ENCODE peak calls at places on chromosome 16, in ten cellular contexts. One of them, this sample, is unnamed.

GRCh38 chr16:72021043-72021442 is 12.5 kb downstream of the DHODH start:
- DNase-seq in CD8-positive, alpha-beta memory T cell: no peak
- DNase-seq in heart right ventricle: no peak
- DNase-seq in aorta: no peak
- DNase-seq in uterus: no peak
- DNase-seq in Panc1: no peak
- DNase-seq in left lung: no peak
- DNase-seq in sigmoid colon: no peak
- DNase-seq in Peyer's patch: no peak
- DNase-seq in neural progenitor cell: peak
- DNase-seq in this sample: no peak

GRCh38 chr16:14202697-14203096 is 131.6 kb downstream of the MRTFB start:
- DNase-seq in aorta: no peak
- DNase-seq in left lung: no peak
- DNase-seq in sigmoid colon: no peak
- DNase-seq in neural progenitor cell: peak
- DNase-seq in Panc1: no peak
- DNase-seq in CD8-positive, alpha-beta memory T cell: no peak
- DNase-seq in Peyer's patch: no peak
- DNase-seq in uterus: no peak
- DNase-seq in heart right ventricle: no peak
- DNase-seq in this sample: no peak

GRCh38 chr16:75385507-75386152 is 47.7 kb downstream of the CFDP1 start:
- DNase-seq in heart right ventricle: peak
- DNase-seq in CD8-positive, alpha-beta memory T cell: no peak
- DNase-seq in sigmoid colon: no peak
- DNase-seq in Peyer's patch: no peak
- DNase-seq in aorta: no peak
- DNase-seq in uterus: no peak
- DNase-seq in neural progenitor cell: peak
- DNase-seq in Panc1: peak
- DNase-seq in left lung: no peak
- DNase-seq in this sample: no peak

GRCh38 chr16:23114131-23114904 is 34.9 kb downstream of the USP31 start:
- DNase-seq in Panc1: no peak
- DNase-seq in Peyer's patch: no peak
- DNase-seq in uterus: no peak
- DNase-seq in neural progenitor cell: no peak
- DNase-seq in CD8-positive, alpha-beta memory T cell: no peak
- DNase-seq in left lung: no peak
- DNase-seq in sigmoid colon: no peak
- DNase-seq in aorta: no peak
- DNase-seq in heart right ventricle: no peak
- DNase-seq in this sample: no peak

GRCh38 chr16:87391324-87391949 is 699 bp upstream of the MAP1LC3B start:
- DNase-seq in heart right ventricle: peak
- DNase-seq in left lung: peak
- DNase-seq in aorta: peak
- DNase-seq in sigmoid colon: peak
- DNase-seq in neural progenitor cell: peak
- DNase-seq in Peyer's patch: peak
- DNase-seq in Panc1: no peak
- DNase-seq in uterus: peak
- DNase-seq in CD8-positive, alpha-beta memory T cell: no peak
- DNase-seq in this sample: no peak

GRCh38 chr16:46848768-46849764 is 18.1 kb upstream of the C16orf87 start:
- DNase-seq in left lung: no peak
- DNase-seq in uterus: no peak
- DNase-seq in CD8-positive, alpha-beta memory T cell: no peak
- DNase-seq in Panc1: no peak
- DNase-seq in sigmoid colon: no peak
- DNase-seq in heart right ventricle: no peak
- DNase-seq in neural progenitor cell: peak
- DNase-seq in Peyer's patch: no peak
- DNase-seq in aorta: no peak
- DNase-seq in this sample: no peak

GRCh38 chr16:49484454-49484853 is 110.8 kb downstream of the C16orf78 start:
- DNase-seq in sigmoid colon: peak
- DNase-seq in aorta: peak
- DNase-seq in CD8-positive, alpha-beta memory T cell: no peak
- DNase-seq in heart right ventricle: peak
- DNase-seq in Panc1: no peak
- DNase-seq in uterus: peak
- DNase-seq in neural progenitor cell: peak
- DNase-seq in left lung: peak
- DNase-seq in Peyer's patch: peak
- DNase-seq in this sample: no peak

GRCh38 chr16:70298988-70299938 is at the start of gene DDX19B:
- DNase-seq in aorta: peak
- DNase-seq in heart right ventricle: peak
- DNase-seq in uterus: peak
- DNase-seq in CD8-positive, alpha-beta memory T cell: peak
- DNase-seq in left lung: peak
- DNase-seq in Panc1: no peak
- DNase-seq in sigmoid colon: peak
- DNase-seq in Peyer's patch: peak
- DNase-seq in neural progenitor cell: peak
- DNase-seq in this sample: peak

GRCh38 chr16:67924140-67924906 is 7.3 kb downstream of the CTRL start:
- DNase-seq in uterus: no peak
- DNase-seq in Peyer's patch: no peak
- DNase-seq in left lung: no peak
- DNase-seq in neural progenitor cell: no peak
- DNase-seq in CD8-positive, alpha-beta memory T cell: no peak
- DNase-seq in Panc1: no peak
- DNase-seq in sigmoid colon: no peak
- DNase-seq in aorta: no peak
- DNase-seq in heart right ventricle: no peak
- DNase-seq in this sample: no peak

GRCh38 chr16:67922221-67922620 is 9.4 kb downstream of the CTRL start:
- DNase-seq in aorta: no peak
- DNase-seq in heart right ventricle: no peak
- DNase-seq in Peyer's patch: no peak
- DNase-seq in Panc1: no peak
- DNase-seq in uterus: no peak
- DNase-seq in CD8-positive, alpha-beta memory T cell: no peak
- DNase-seq in neural progenitor cell: no peak
- DNase-seq in sigmoid colon: no peak
- DNase-seq in left lung: no peak
- DNase-seq in this sample: no peak

GRCh38 chr16:67922740-67923139 is 8.9 kb downstream of the CTRL start:
- DNase-seq in left lung: no peak
- DNase-seq in heart right ventricle: no peak
- DNase-seq in neural progenitor cell: no peak
- DNase-seq in sigmoid colon: no peak
- DNase-seq in CD8-positive, alpha-beta memory T cell: no peak
- DNase-seq in Panc1: no peak
- DNase-seq in Peyer's patch: no peak
- DNase-seq in uterus: no peak
- DNase-seq in aorta: no peak
- DNase-seq in this sample: no peak

GRCh38 chr16:67926181-67926742 is 5.4 kb downstream of the CTRL start:
- DNase-seq in neural progenitor cell: no peak
- DNase-seq in Peyer's patch: no peak
- DNase-seq in CD8-positive, alpha-beta memory T cell: no peak
- DNase-seq in heart right ventricle: no peak
- DNase-seq in left lung: no peak
- DNase-seq in uterus: no peak
- DNase-seq in aorta: no peak
- DNase-seq in sigmoid colon: no peak
- DNase-seq in Panc1: no peak
- DNase-seq in this sample: peak

DNA sequence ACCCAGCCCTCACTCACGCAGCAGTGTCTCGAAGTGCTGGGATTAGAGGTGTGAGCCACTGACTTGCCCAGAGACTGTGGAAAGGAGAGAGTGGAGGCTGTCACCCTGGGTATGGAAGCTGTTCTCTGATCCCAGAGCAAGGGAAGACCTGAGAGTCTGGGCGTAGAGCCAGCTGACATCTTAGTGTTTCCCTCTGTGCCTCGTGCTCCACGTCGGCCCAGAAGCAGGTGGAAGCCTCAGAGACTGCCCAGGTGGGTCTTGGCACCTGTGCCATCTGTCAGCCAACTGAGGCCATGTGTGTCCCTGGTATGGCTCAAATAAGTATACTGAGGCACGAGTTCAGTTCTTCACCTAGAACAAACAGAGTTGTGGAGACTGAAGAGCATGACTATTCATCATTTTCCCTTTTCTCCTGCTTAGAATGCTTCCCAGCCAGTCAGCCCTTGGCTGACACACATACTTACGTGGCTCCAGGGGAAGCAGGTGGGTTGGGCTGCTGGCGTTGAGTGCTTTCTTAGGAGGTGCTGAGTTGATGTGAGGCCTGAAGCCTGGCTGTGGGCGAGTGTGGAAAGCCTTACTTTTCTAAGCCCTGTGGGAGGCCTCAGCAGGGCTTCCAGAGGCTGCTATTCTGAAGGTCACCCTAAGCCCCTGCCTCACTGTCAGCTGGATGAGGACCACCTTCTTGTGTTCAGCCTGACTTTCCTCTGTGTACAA is 8.1 kb downstream of the CTRL start:
- DNase-seq in heart right ventricle: no peak
- DNase-seq in CD8-positive, alpha-beta memory T cell: no peak
- DNase-seq in Panc1: no peak
- DNase-seq in aorta: no peak
- DNase-seq in left lung: no peak
- DNase-seq in neural progenitor cell: no peak
- DNase-seq in uterus: no peak
- DNase-seq in sigmoid colon: no peak
- DNase-seq in Peyer's patch: no peak
- DNase-seq in this sample: peak
- H3K27ac ChIP-seq in heart right ventricle: no peak
- H3K27ac ChIP-seq in CD8-positive, alpha-beta memory T cell: no peak
- H3K27ac ChIP-seq in Panc1: no peak
- H3K27ac ChIP-seq in aorta: no peak
- H3K27ac ChIP-seq in left lung: no peak
- H3K27ac ChIP-seq in neural progenitor cell: no peak
- H3K27ac ChIP-seq in uterus: no peak
- H3K27ac ChIP-seq in sigmoid colon: peak
- H3K27ac ChIP-seq in Peyer's patch: no peak
- H3K27ac ChIP-seq in this sample: peak

GRCh38 chr16:81612351-81613170 is 166.5 kb upstream of the PLCG2 start:
- DNase-seq in uterus: no peak
- DNase-seq in heart right ventricle: peak
- DNase-seq in Panc1: no peak
- DNase-seq in Peyer's patch: no peak
- DNase-seq in aorta: no peak
- DNase-seq in CD8-positive, alpha-beta memory T cell: no peak
- DNase-seq in left lung: no peak
- DNase-seq in neural progenitor cell: no peak
- DNase-seq in sigmoid colon: no peak
- DNase-seq in this sample: peak
- H3K27ac ChIP-seq in uterus: peak
- H3K27ac ChIP-seq in heart right ventricle: peak
- H3K27ac ChIP-seq in Panc1: no peak
- H3K27ac ChIP-seq in Peyer's patch: peak
- H3K27ac ChIP-seq in aorta: no peak
- H3K27ac ChIP-seq in CD8-positive, alpha-beta memory T cell: no peak
- H3K27ac ChIP-seq in left lung: peak
- H3K27ac ChIP-seq in neural progenitor cell: no peak
- H3K27ac ChIP-seq in sigmoid colon: peak
- H3K27ac ChIP-seq in this sample: peak

GRCh38 chr16:4680673-4681470 is 12.5 kb upstream of the NUDT16L1 start:
- DNase-seq in Peyer's patch: peak
- DNase-seq in CD8-positive, alpha-beta memory T cell: no peak
- DNase-seq in uterus: no peak
- DNase-seq in heart right ventricle: peak
- DNase-seq in left lung: peak
- DNase-seq in sigmoid colon: no peak
- DNase-seq in Panc1: no peak
- DNase-seq in neural progenitor cell: no peak
- DNase-seq in aorta: no peak
- DNase-seq in this sample: no peak
- H3K27ac ChIP-seq in Peyer's patch: no peak
- H3K27ac ChIP-seq in CD8-positive, alpha-beta memory T cell: no peak
- H3K27ac ChIP-seq in uterus: peak
- H3K27ac ChIP-seq in heart right ventricle: peak
- H3K27ac ChIP-seq in left lung: peak
- H3K27ac ChIP-seq in sigmoid colon: peak
- H3K27ac ChIP-seq in Panc1: no peak
- H3K27ac ChIP-seq in neural progenitor cell: no peak
- H3K27ac ChIP-seq in aorta: no peak
- H3K27ac ChIP-seq in this sample: peak

GRCh38 chr16:21302454-21302853 is 24.4 kb upstream of the CRYM start:
- DNase-seq in heart right ventricle: no peak
- DNase-seq in left lung: no peak
- DNase-seq in sigmoid colon: no peak
- DNase-seq in Peyer's patch: no peak
- DNase-seq in CD8-positive, alpha-beta memory T cell: no peak
- DNase-seq in uterus: no peak
- DNase-seq in aorta: no peak
- DNase-seq in Panc1: peak
- DNase-seq in neural progenitor cell: peak
- DNase-seq in this sample: no peak

GRCh38 chr16:21300309-21301167 is 22.4 kb upstream of the CRYM start:
- DNase-seq in Peyer's patch: peak
- DNase-seq in sigmoid colon: peak
- DNase-seq in neural progenitor cell: peak
- DNase-seq in left lung: peak
- DNase-seq in CD8-positive, alpha-beta memory T cell: no peak
- DNase-seq in aorta: peak
- DNase-seq in heart right ventricle: peak
- DNase-seq in uterus: peak
- DNase-seq in Panc1: peak
- DNase-seq in this sample: peak

GRCh38 chr16:21301895-21302291 is 23.8 kb upstream of the CRYM start:
- DNase-seq in uterus: no peak
- DNase-seq in Panc1: peak
- DNase-seq in left lung: no peak
- DNase-seq in CD8-positive, alpha-beta memory T cell: no peak
- DNase-seq in aorta: no peak
- DNase-seq in neural progenitor cell: no peak
- DNase-seq in sigmoid colon: no peak
- DNase-seq in heart right ventricle: no peak
- DNase-seq in Peyer's patch: no peak
- DNase-seq in this sample: no peak

GRCh38 chr16:21302898-21303528 is 24.9 kb upstream of the CRYM start:
- DNase-seq in Panc1: peak
- DNase-seq in Peyer's patch: no peak
- DNase-seq in heart right ventricle: no peak
- DNase-seq in uterus: no peak
- DNase-seq in neural progenitor cell: no peak
- DNase-seq in CD8-positive, alpha-beta memory T cell: no peak
- DNase-seq in aorta: no peak
- DNase-seq in sigmoid colon: no peak
- DNase-seq in left lung: no peak
- DNase-seq in this sample: no peak

DNA sequence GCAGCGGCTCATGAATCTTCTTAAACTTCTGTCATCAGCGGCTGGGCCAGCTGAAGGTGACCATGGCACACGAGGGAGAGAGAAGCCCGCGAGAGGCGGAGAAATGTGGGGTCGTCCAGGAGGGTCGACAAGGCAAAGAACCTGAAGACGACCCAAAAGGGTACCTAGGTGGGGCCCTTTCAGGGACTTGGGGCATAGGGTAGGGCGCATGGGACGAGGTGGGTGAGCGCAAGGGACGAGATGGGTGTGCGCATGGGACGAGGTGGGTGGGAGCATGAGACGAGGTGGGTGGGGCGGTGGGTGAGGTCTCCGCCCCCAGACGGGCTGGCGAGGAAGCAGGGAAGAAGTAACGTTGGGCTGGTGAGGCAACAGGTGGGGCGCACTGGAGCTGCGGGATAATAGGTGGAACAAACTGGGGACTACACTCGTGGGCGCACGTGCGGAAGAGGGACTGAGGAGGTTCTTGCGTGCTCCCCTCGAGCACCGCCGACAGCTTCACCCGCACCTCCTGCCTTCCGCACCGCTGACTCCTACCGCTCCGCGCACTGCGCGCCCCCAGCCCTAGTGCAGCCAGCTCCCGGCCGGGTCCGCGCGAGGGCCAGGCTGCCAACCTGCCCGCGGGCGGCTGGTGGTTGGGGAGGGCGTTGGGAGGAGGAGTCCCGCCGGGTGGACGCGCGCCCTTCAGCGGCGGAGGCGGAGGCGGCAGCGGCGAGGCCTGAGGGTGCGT is 23.2 kb upstream of the CRYM start:
- DNase-seq in uterus: peak
- DNase-seq in heart right ventricle: peak
- DNase-seq in Peyer's patch: peak
- DNase-seq in left lung: peak
- DNase-seq in aorta: peak
- DNase-seq in CD8-positive, alpha-beta memory T cell: no peak
- DNase-seq in Panc1: peak
- DNase-seq in sigmoid colon: peak
- DNase-seq in neural progenitor cell: peak
- DNase-seq in this sample: no peak
- H3K27ac ChIP-seq in uterus: peak
- H3K27ac ChIP-seq in heart right ventricle: peak
- H3K27ac ChIP-seq in Peyer's patch: peak
- H3K27ac ChIP-seq in left lung: peak
- H3K27ac ChIP-seq in aorta: no peak
- H3K27ac ChIP-seq in CD8-positive, alpha-beta memory T cell: no peak
- H3K27ac ChIP-seq in Panc1: peak
- H3K27ac ChIP-seq in sigmoid colon: peak
- H3K27ac ChIP-seq in neural progenitor cell: no peak
- H3K27ac ChIP-seq in this sample: no peak

This sample was measured in caudate nucleus.